ENCODE peak calls at places on chromosomes 13 and 19, in five cellular contexts. Q is esophagus squamous epithelium, A is astrocyte of the spinal cord, H is tibial artery, K is AG04450. Z is an unnamed sample.

GRCh38 chr13:99421758-99422555 is 79.3 kb upstream of the TM9SF2 start:
- DNase-seq in H (no peak), Q (no peak), A (no peak), K (no peak), Z (no peak)

GRCh38 chr13:28568286-28568685 is 73.4 kb upstream of the FLT1 start:
- DNase-seq in A (no peak), K (peak; percentile 23), H (no peak), Q (no peak), Z (no peak)

GRCh38 chr19:23285948-23286347 is 35.8 kb upstream of the ZNF724 start:
- DNase-seq in H (no peak), Q (no peak), K (no peak), A (no peak), Z (no peak)

GRCh38 chr13:111970501-111971155 is 96.3 kb upstream of the SOX1 start:
- DNase-seq in K (no peak), A (no peak), H (no peak), Q (no peak), Z (no peak)

GRCh38 chr13:44397766-44398223 is 24.2 kb downstream of the SERP2 start:
- DNase-seq in H (no peak), K (no peak), A (peak; percentile 27), Q (no peak), Z (no peak)

GRCh38 chr13:33649212-33649917 is 168.6 kb upstream of the RFC3 start:
- DNase-seq in Q (no peak), K (no peak), H (no peak), A (peak; percentile 10), Z (no peak)

GRCh38 chr19:58554494-58555368 is at the start of gene CHMP2A:
- DNase-seq in H (peak; percentile 100), A (peak; percentile 98), K (peak; percentile 90), Q (no peak), Z (peak; percentile 87)

GRCh38 chr19:3387645-3388589 is 21.5 kb downstream of the NFIC start:
- DNase-seq in A (peak; percentile 53), K (no peak), Q (no peak), H (peak; percentile 97), Z (peak; percentile 49)

GRCh38 chr19:10430505-10431253 is 10.3 kb downstream of the PDE4A start:
- DNase-seq in Q (no peak), H (peak; percentile 83), K (no peak), A (no peak), Z (no peak)

GRCh38 chr13:25213716-25214115 is 41.6 kb upstream of the AMER2 start:
- DNase-seq in K (no peak), H (no peak), A (no peak), Q (no peak), Z (peak; percentile 4)

GRCh38 chr13:48072304-48072703 is 22.6 kb downstream of the MED4 start:
- DNase-seq in K (no peak), Q (no peak), H (no peak), A (no peak), Z (no peak)

GRCh38 chr19:13887529-13887928 is 10.6 kb downstream of the NANOS3 start:
- DNase-seq in Q (no peak), A (no peak), K (no peak), H (no peak), Z (no peak)

GRCh38 chr19:41373993-41374392 is 2.3 kb upstream of the TMEM91 start:
- DNase-seq in K (peak; percentile 89), Q (no peak), H (peak; percentile 90), A (peak; percentile 96), Z (peak; percentile 89)

GRCh38 chr19:40619333-40620160 is 18.4 kb downstream of the LTBP4 start:
- DNase-seq in A (no peak), K (no peak), Q (no peak), H (no peak), Z (no peak)

DNA sequence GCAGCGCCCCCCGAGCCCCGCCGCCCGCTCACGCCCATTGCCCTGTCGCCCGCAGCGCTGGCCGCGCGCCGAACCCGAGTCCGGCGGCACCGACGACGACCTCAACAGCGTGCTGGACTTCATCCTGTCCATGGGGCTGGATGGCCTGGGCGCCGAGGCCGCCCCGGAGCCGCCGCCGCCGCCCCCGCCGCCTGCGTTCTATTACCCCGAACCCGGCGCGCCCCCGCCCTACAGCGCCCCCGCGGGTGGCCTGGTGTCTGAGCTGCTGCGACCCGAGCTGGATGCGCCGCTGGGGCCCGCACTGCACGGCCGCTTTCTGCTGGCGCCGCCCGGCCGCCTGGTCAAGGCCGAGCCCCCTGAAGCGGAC is 518 bp downstream of the KLF2 start:
- DNase-seq in H (peak; percentile 77), K (no peak), Q (no peak), A (no peak), Z (no peak)
- TF ChIP-seq CTCF in H (no peak), K (no peak), Q (peak; percentile 9), A (no peak), Z (no peak)

GRCh38 chr13:75482820-75483079 is 781 bp upstream of the TBC1D4 start:
- DNase-seq in K (no peak), H (no peak), Q (no peak), A (no peak), Z (no peak)
- H3K4me3 ChIP-seq in K (peak overlapping the region; percentile 72), H (peak overlapping the region; percentile 87), Q (peak overlapping the region; percentile 76), A (peak overlapping the region; percentile 76), Z (peak overlapping the region; percentile 84)

DNA sequence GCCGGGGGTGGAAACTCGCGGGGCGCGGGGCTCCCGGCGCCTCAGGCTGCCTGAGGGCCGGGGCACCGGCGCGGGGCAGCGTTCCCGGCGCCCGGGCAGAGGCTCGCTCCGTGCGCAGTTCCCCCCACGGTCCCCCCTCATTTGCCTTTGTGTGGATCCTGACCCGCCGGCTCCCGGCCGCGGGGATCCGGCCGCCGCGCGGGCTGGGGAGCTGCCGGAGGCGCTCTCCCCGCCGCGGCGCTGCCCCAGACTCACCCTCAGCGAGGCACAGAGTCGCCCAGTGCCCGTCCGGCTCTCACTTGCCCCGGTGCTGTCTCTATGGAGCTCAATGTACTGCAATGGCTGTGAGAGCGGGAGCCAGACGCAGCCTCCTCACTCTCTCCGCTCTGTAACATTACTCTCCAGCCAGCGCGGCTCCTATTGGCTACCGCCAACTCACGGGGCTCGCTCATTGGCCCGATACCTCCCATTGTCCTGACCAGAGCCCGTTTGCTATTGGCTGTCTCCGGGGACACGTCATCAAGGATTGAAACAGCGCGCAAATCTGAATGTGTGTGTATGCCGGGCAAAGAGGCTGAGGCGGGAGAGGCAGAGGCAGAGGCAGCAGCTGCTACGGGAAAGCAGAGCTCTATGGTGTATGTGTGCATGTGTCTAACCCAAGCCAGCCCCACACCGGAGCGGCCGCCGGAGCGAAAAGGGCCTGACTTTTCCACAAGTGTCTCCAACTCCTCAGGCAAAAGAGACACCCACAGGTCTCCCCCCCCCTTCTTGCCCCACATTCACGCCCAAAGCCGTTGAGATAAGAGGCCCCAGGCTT is at the start of gene HMGB1:
- DNase-seq in K (peak; percentile 97), A (peak; percentile 99), H (peak; percentile 99), Q (peak; percentile 91), Z (peak; percentile 98)
- TF ChIP-seq CTCF in K (no peak), A (no peak), H (peak; percentile 23), Q (peak; percentile 22), Z (no peak)

GRCh38 chr13:114101831-114102520 is 30.4 kb downstream of the RASA3 start:
- DNase-seq in K (no peak), Q (no peak), H (peak; percentile 62), A (no peak), Z (no peak)
- H3K4me3 ChIP-seq in K (no peak overlapping the region), Q (no peak overlapping the region), H (no peak overlapping the region), A (no peak overlapping the region), Z (no peak overlapping the region)

Z was measured in HFF-Myc.